ENCODE peak calls at places on chromosomes 13 and 19, in eight cellular contexts. K, Y, Q, B, G, V, A and L are unnamed samples.

GRCh38 chr13:31042084-31042483 is 109.6 kb downstream of the TEX26 start:
- DNase-seq in K (no peak), Y (no peak), Q (no peak), B (no peak), G (no peak), V (no peak), A (no peak), L (no peak)

GRCh38 chr19:40802300-40803169 is 3.5 kb downstream of the EGLN2 start:
- DNase-seq in K (no peak), Y (no peak), Q (no peak), B (no peak), G (no peak), V (no peak), A (no peak), L (peak; percentile 63)

GRCh38 chr19:42114412-42114811 is 17.8 kb downstream of the POU2F2 start:
- DNase-seq in K (no peak), Y (no peak), Q (no peak), B (no peak), G (no peak), V (peak; percentile 50), A (no peak), L (no peak)

GRCh38 chr19:53664760-53665159 is 33.0 kb downstream of the DPRX start:
- DNase-seq in K (no peak), Y (no peak), Q (no peak), B (no peak), G (no peak), V (no peak), A (no peak), L (no peak)

GRCh38 chr19:51513968-51514367 is 12.4 kb upstream of the SIGLEC12 start:
- DNase-seq in K (no peak), Y (no peak), Q (no peak), B (no peak), G (no peak), V (no peak), A (no peak), L (no peak)

GRCh38 chr13:18964942-18965341 is 216.7 kb downstream of the TUBA3C start:
- DNase-seq in K (no peak), Y (no peak), Q (no peak), B (no peak), G (no peak), V (no peak), A (no peak), L (no peak)

GRCh38 chr19:17796013-17796837 is 1.3 kb downstream of the B3GNT3 start:
- DNase-seq in K (no peak), Y (peak; percentile 41), Q (no peak), B (peak; percentile 33), G (peak; percentile 45), V (no peak), A (no peak), L (no peak)

GRCh38 chr13:43272866-43273265 is 249.5 kb downstream of the DNAJC15 start:
- DNase-seq in K (no peak), Y (no peak), Q (no peak), B (no peak), G (no peak), V (no peak), A (no peak), L (no peak)

GRCh38 chr13:101449971-101450748 is 2.3 kb upstream of the ITGBL1 start:
- DNase-seq in K (no peak), Y (peak; percentile 81), Q (peak; percentile 91), B (peak; percentile 42), G (no peak), V (no peak), A (no peak), L (no peak)

GRCh38 chr13:44244288-44244687 is 129.3 kb upstream of the SERP2 start:
- DNase-seq in K (no peak), Y (no peak), Q (no peak), B (peak; percentile 70), G (no peak), V (no peak), A (peak; percentile 25), L (no peak)

GRCh38 chr13:30846311-30846710 is 59.8 kb upstream of the MEDAG start:
- DNase-seq in K (no peak), Y (no peak), Q (no peak), B (no peak), G (no peak), V (no peak), A (no peak), L (no peak)

GRCh38 chr13:32905063-32905863 is 111.0 kb upstream of the KL start:
- DNase-seq in K (no peak), Y (no peak), Q (no peak), B (no peak), G (no peak), V (peak; percentile 78), A (no peak), L (peak; percentile 74)

GRCh38 chr19:2663920-2664571 is 38.4 kb downstream of the GNG7 start:
- DNase-seq in K (no peak), Y (no peak), Q (no peak), B (no peak), G (no peak), V (no peak), A (peak; percentile 33), L (peak; percentile 27)

GRCh38 chr13:59276436-59276835 is 887.3 kb downstream of the DIAPH3 start:
- DNase-seq in K (no peak), Y (no peak), Q (peak; percentile 36), B (no peak), G (no peak), V (no peak), A (no peak), L (no peak)

GRCh38 chr19:48398329-48399235 is 5.1 kb downstream of the GRIN2D start:
- DNase-seq in K (peak; percentile 98), Y (peak; percentile 99), Q (peak; percentile 74), B (peak; percentile 91), G (peak; percentile 44), V (no peak), A (peak; percentile 94), L (peak; percentile 100)

GRCh38 chr19:16073988-16074387 is 2.3 kb upstream of the TPM4 start:
- DNase-seq in K (peak; percentile 27), Y (no peak), Q (peak; percentile 49), B (no peak), G (no peak), V (no peak), A (no peak), L (no peak)

DNA sequence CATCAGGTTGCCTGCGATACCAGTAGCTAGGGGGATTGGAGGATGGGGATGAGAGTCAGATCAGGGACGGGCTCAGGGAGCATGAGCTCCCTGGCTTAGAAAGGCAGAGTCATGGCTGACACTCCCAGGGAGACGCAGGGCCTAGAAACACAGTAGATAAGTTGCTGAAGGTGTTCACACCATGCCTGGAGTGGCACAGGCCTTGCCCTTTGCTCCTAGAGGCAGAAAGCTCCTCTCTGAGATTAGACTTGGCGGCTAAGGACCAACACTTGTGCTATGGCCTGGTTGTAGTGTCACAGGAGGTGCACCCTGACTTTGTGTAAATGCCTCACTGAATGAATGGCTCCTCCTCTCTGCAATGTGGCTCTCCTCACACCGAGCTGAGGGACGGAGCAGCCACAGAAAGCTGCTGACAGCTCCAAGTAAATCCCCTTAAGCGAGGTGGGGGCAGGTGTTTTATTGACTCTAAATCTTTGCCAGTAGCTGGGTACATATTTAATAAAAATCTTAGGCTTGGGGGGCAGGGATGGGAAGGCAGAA is 55.1 kb downstream of the SIAH3 start:
- DNase-seq in K (no peak), Y (no peak), Q (no peak), B (no peak), G (no peak), V (no peak), A (no peak), L (no peak)
- TF ChIP-seq POLR2A in K (no peak), Y (no peak), Q (no peak), B (no peak), G (no peak), V (no peak), A (no peak), L (no peak)

GRCh38 chr19:49554701-49555181 is 25.6 kb downstream of the NOSIP start:
- DNase-seq in K (no peak), Y (no peak), Q (peak; percentile 94), B (no peak), G (no peak), V (no peak), A (no peak), L (no peak)
- TF ChIP-seq MAX in K (no peak), Y (no peak), Q (no peak), B (no peak), G (no peak), V (no peak), A (no peak), L (no peak)

GRCh38 chr13:113584205-113584869 is at the start of gene TFDP1:
- DNase-seq in K (peak; percentile 90), Y (peak; percentile 89), Q (peak; percentile 85), B (peak; percentile 79), G (peak; percentile 81), V (peak; percentile 63), A (peak; percentile 91), L (peak; percentile 97)
- TF ChIP-seq POLR2A in K (peak; percentile 56), Y (peak; percentile 84), Q (peak; percentile 52), B (peak; percentile 72), G (peak; percentile 37), V (peak; percentile 71), A (no peak), L (peak; percentile 98)

GRCh38 chr19:45713141-45713540 is 17.6 kb downstream of the FBXO46 start:
- DNase-seq in K (no peak), Y (no peak), Q (no peak), B (no peak), G (no peak), V (no peak), A (no peak), L (no peak)

GRCh38 chr19:45717131-45717982 is 13.3 kb downstream of the FBXO46 start:
- DNase-seq in K (peak; percentile 97), Y (peak; percentile 100), Q (peak; percentile 100), B (peak; percentile 96), G (peak; percentile 99), V (peak; percentile 99), A (peak; percentile 97), L (peak; percentile 98)

GRCh38 chr19:45716314-45717130 is 14.2 kb downstream of the FBXO46 start:
- DNase-seq in K (no peak), Y (peak; percentile 36), Q (peak; percentile 49), B (no peak), G (no peak), V (no peak), A (peak; percentile 33), L (peak; percentile 9)

GRCh38 chr19:45715139-45715538 is 15.6 kb downstream of the FBXO46 start:
- DNase-seq in K (no peak), Y (no peak), Q (no peak), B (no peak), G (no peak), V (no peak), A (no peak), L (no peak)

DNA sequence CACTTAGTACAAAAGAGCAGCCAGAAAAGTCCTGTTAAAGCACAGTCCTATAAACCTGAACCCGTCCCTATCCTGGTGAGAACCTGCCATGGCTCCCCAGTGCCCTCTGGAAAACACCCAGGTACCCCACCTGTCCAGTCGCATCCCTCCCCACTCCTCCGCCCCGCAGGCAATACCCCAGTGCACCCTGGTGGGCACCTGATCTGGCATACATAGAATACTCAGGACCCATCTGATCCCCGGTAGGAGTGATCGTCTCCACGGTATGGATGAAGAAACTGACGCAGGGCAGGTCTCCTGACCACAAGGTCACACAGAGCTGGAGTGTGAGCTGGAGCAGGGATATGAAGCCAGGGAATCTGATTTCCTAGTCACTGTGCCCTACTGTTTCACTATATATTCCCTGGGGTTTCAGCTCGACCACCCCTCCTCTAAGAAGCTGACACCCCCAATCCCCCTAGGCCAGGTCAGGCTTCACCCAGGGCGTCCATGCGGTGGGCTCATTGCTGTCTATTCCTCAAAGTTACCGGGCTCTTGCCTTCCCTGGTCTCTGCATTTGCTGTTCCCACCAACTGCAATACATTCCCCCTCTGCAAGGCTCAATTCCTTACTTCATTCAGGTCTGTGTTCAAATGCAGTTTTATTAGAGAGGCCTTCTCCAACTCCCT is 12.6 kb downstream of the FBXO46 start:
- DNase-seq in K (no peak), Y (no peak), Q (no peak), B (no peak), G (no peak), V (no peak), A (no peak), L (no peak)
- TF ChIP-seq MAX in K (no peak), Y (no peak), Q (no peak), B (no peak), G (no peak), V (no peak), A (no peak), L (no peak)